ENCODE peak calls at places on chromosomes 7 and 10, in seven cellular contexts. S is activated CD8-positive, alpha-beta T cell treated with anti-CD3 and anti-CD28 coated beads, Interleukin-2, amount 10 ng/mL, durations not matched to agents 7 days and 5 days; G is stimulated activated naive CD8-positive, alpha-beta T cell treated with anti-CD3 and anti-CD28 coated beads, Interleukin-15, amount 100 ng/mL, for 72 hours; D is activated naive CD8-positive, alpha-beta T cell treated with anti-CD3 and anti-CD28 coated beads, Interleukin-2, amount 50 U/mL, for 24 hours; Z is left cardiac atrium; K is T-helper 17 cell; M is right cardiac atrium. Q is an unnamed sample.

GRCh38 chr7:82430518-82431465 is 12.8 kb downstream of the CACNA2D1 start:
- ATAC-seq in S (no peak), G (no peak), D (no peak), Z (no peak), K (no peak), M (no peak), Q (no peak)

GRCh38 chr7:100971111-100972001 is 2.0 kb downstream of the MUC12 start:
- ATAC-seq in S (no peak), G (no peak), D (no peak), Z (no peak), K (no peak), M (no peak), Q (no peak)

GRCh38 chr7:4788627-4789189 is 13.3 kb downstream of the AP5Z1 start:
- ATAC-seq in S (no peak), G (no peak), D (no peak), Z (no peak), K (no peak), M (no peak), Q (no peak)

GRCh38 chr10:114350751-114351150 is 53.6 kb downstream of the AFAP1L2 start:
- ATAC-seq in S (no peak), G (no peak), D (no peak), Z (no peak), K (no peak), M (no peak), Q (no peak)

GRCh38 chr10:5344746-5345145 is 20.0 kb upstream of the UCN3 start:
- ATAC-seq in S (no peak), G (no peak), D (no peak), Z (no peak), K (no peak), M (no peak), Q (no peak)

GRCh38 chr7:80941206-80941758 is 22.4 kb upstream of the SEMA3C start:
- ATAC-seq in S (no peak), G (no peak), D (no peak), Z (peak), K (no peak), M (peak), Q (peak)

GRCh38 chr10:128103229-128103714 is 23.0 kb downstream of the MKI67 start:
- ATAC-seq in S (peak), G (peak), D (peak), Z (peak), K (peak), M (no peak), Q (no peak)

GRCh38 chr10:22634606-22635467 is 79.5 kb downstream of the PIP4K2A start:
- ATAC-seq in S (no peak), G (peak), D (peak), Z (no peak), K (no peak), M (no peak), Q (no peak)

GRCh38 chr10:121936295-121936694 is 8.5 kb upstream of the ATE1 start:
- ATAC-seq in S (no peak), G (no peak), D (no peak), Z (no peak), K (no peak), M (no peak), Q (no peak)

GRCh38 chr10:75247797-75248196 is 12.0 kb upstream of the COMTD1 start:
- ATAC-seq in S (no peak), G (no peak), D (no peak), Z (peak), K (no peak), M (peak), Q (peak)

GRCh38 chr10:14635049-14635710 is 139.5 kb downstream of the FAM107B start:
- ATAC-seq in S (no peak), G (no peak), D (no peak), Z (peak), K (no peak), M (no peak), Q (no peak)

GRCh38 chr10:63707254-63707910 is 186.2 kb downstream of the REEP3 start:
- ATAC-seq in S (peak), G (peak), D (peak), Z (peak), K (peak), M (peak), Q (peak)

GRCh38 chr7:139490130-139490529 is 6.7 kb upstream of the KLRG2 start:
- ATAC-seq in S (no peak), G (no peak), D (no peak), Z (no peak), K (no peak), M (no peak), Q (no peak)

GRCh38 chr7:4959356-4959755 is 369 bp upstream of the MMD2 start:
- ATAC-seq in S (no peak), G (no peak), D (no peak), Z (no peak), K (no peak), M (no peak), Q (no peak)

GRCh38 chr7:80224416-80224815 is 89.8 kb downstream of the GNAI1 start:
- ATAC-seq in S (no peak), G (no peak), D (no peak), Z (no peak), K (no peak), M (no peak), Q (no peak)

GRCh38 chr7:152862033-152862432 is 102.5 kb downstream of the ACTR3B start:
- ATAC-seq in S (no peak), G (no peak), D (peak), Z (no peak), K (no peak), M (no peak), Q (no peak)

GRCh38 chr10:11235771-11236170 is 218.1 kb downstream of the CELF2 start:
- ATAC-seq in S (peak), G (peak), D (peak), Z (no peak), K (peak), M (no peak), Q (no peak)

GRCh38 chr7:99005776-99006175 is 127.4 kb downstream of the TRRAP start:
- ATAC-seq in S (no peak), G (no peak), D (no peak), Z (no peak), K (no peak), M (no peak), Q (no peak)

GRCh38 chr7:141674201-141674671 is 27.7 kb downstream of the DENND11 start:
- ATAC-seq in S (no peak), G (no peak), D (no peak), Z (peak), K (no peak), M (peak), Q (peak)

GRCh38 chr10:133129151-133129853 is 30.7 kb upstream of the KNDC1 start:
- ATAC-seq in S (no peak), G (peak), D (no peak), Z (no peak), K (no peak), M (no peak), Q (no peak)

GRCh38 chr10:32940321-32941264 is 17.4 kb downstream of the ITGB1 start:
- ATAC-seq in S (no peak), G (no peak), D (no peak), Z (no peak), K (peak), M (no peak), Q (no peak)

GRCh38 chr7:76428149-76428823 is 3.5 kb downstream of the ZP3 start:
- ATAC-seq in S (no peak), G (no peak), D (no peak), Z (no peak), K (no peak), M (no peak), Q (no peak)

GRCh38 chr10:118272090-118272775 is 69.9 kb downstream of the FAM204A start:
- ATAC-seq in S (no peak), G (no peak), D (no peak), Z (peak), K (no peak), M (no peak), Q (peak)

GRCh38 chr10:106795619-106796018 is 368.9 kb downstream of the SORCS1 start:
- ATAC-seq in S (no peak), G (no peak), D (no peak), Z (peak), K (no peak), M (peak), Q (peak)

GRCh38 chr7:131011437-131011752 is 277.4 kb upstream of the KLF14 start:
- ATAC-seq in S (peak), G (peak), D (peak), Z (peak), K (peak), M (peak), Q (peak)

GRCh38 chr7:48262606-48263005 is 91.3 kb downstream of the ABCA13 start:
- ATAC-seq in S (no peak), G (no peak), D (no peak), Z (no peak), K (no peak), M (no peak), Q (no peak)

GRCh38 chr7:90520484-90520883 is 51.0 kb downstream of the PTTG1IP2 start:
- ATAC-seq in S (no peak), G (no peak), D (no peak), Z (no peak), K (no peak), M (no peak), Q (no peak)

GRCh38 chr7:81769891-81770818 is at the start of gene HGF:
- ATAC-seq in S (no peak), G (no peak), D (peak), Z (peak), K (no peak), M (peak), Q (peak)

GRCh38 chr10:6037422-6037821 is 24.7 kb downstream of the IL2RA start:
- ATAC-seq in S (no peak), G (no peak), D (peak), Z (no peak), K (peak), M (no peak), Q (no peak)